ENCODE peak calls at places on chromosome 20, in ten cellular contexts. Q, R, G, F, X, L, Y, Z, U and W are unnamed samples. For H3K27me3, the result is how much of the 10 kb centered on the place peaks cover.

GRCh38 chr20:54763366-54763765 is 288.0 kb downstream of the DOK5 start:
- DNase-seq in R (no peak), L (no peak), U (no peak), G (no peak), F (no peak), Z (no peak), X (no peak), Q (no peak), Y (no peak), W (no peak)

GRCh38 chr20:24752612-24753011 is 196.5 kb upstream of the CST7 start:
- DNase-seq in Z (no peak), G (no peak), X (peak), U (no peak), F (no peak), Q (no peak), Y (no peak), R (no peak), L (no peak), W (no peak)

GRCh38 chr20:5480824-5481600 is 164.3 kb upstream of the PROKR2 start:
- DNase-seq in L (no peak), Q (no peak), Y (no peak), F (peak), Z (peak), U (no peak), G (no peak), X (no peak), R (no peak), W (no peak)

GRCh38 chr20:9374480-9374879 is 139.9 kb upstream of the LAMP5 start:
- DNase-seq in L (no peak), X (no peak), Y (no peak), U (no peak), F (no peak), Z (no peak), R (no peak), Q (no peak), G (no peak), W (peak)

GRCh38 chr20:45328451-45328850 is 19.8 kb downstream of the SDC4 start:
- DNase-seq in U (no peak), R (no peak), Z (no peak), Y (no peak), L (no peak), G (no peak), F (no peak), Q (no peak), X (no peak), W (no peak)

GRCh38 chr20:25296094-25297093 is 48.5 kb downstream of the PYGB start:
- DNase-seq in G (no peak), Q (no peak), R (no peak), Y (no peak), X (peak), F (peak), Z (peak), L (no peak), U (no peak), W (no peak)

GRCh38 chr20:51503376-51503775 is 39.1 kb downstream of the NFATC2 start:
- DNase-seq in U (no peak), G (no peak), Y (no peak), L (no peak), X (no peak), F (no peak), Z (no peak), R (no peak), Q (no peak), W (no peak)

GRCh38 chr20:35302421-35303335 is 10.5 kb upstream of the FAM83C start:
- DNase-seq in R (no peak), G (no peak), X (no peak), Q (no peak), L (no peak), U (no peak), Z (no peak), Y (no peak), F (no peak), W (peak)

GRCh38 chr20:12592756-12593155 is 416.0 kb upstream of the SPTLC3 start:
- DNase-seq in U (no peak), R (no peak), Y (no peak), G (no peak), Z (no peak), X (no peak), L (no peak), Q (no peak), F (no peak), W (no peak)

GRCh38 chr20:40749985-40750506 is 61.0 kb upstream of the MAFB start:
- DNase-seq in G (no peak), Z (no peak), F (no peak), L (no peak), Q (no peak), X (no peak), Y (no peak), R (no peak), U (no peak), W (no peak)

GRCh38 chr20:44765647-44766367 is 20.1 kb downstream of the KCNK15 start:
- DNase-seq in L (no peak), U (no peak), Z (no peak), Q (no peak), Y (no peak), G (no peak), X (peak), R (no peak), F (no peak), W (no peak)

GRCh38 chr20:14495066-14495465 is 157.7 kb upstream of the FLRT3 start:
- DNase-seq in G (no peak), X (no peak), R (no peak), Q (no peak), Z (no peak), U (no peak), L (no peak), Y (no peak), F (no peak), W (no peak)

GRCh38 chr20:61849376-61849775 is 216.3 kb downstream of the TAF4 start:
- DNase-seq in G (no peak), Z (peak), Q (no peak), Y (no peak), R (no peak), X (peak), F (no peak), U (no peak), L (no peak), W (no peak)

GRCh38 chr20:22101606-22102005 is 396.1 kb downstream of the PAX1 start:
- DNase-seq in R (no peak), F (no peak), L (no peak), X (no peak), G (no peak), Z (no peak), Y (no peak), U (no peak), Q (no peak), W (no peak)

GRCh38 chr20:15342987-15343639 is 1005.7 kb upstream of the FLRT3 start:
- DNase-seq in Q (no peak), U (no peak), Z (no peak), X (no peak), L (no peak), G (no peak), Y (no peak), F (no peak), R (no peak), W (no peak)

GRCh38 chr20:663315-664090 is 10.5 kb upstream of the SRXN1 start:
- DNase-seq in L (no peak), U (no peak), G (no peak), X (peak), R (no peak), Q (no peak), Y (no peak), F (no peak), Z (no peak), W (no peak)

GRCh38 chr20:52105573-52106422 is 85.8 kb downstream of the ZFP64 start:
- DNase-seq in Z (no peak), G (no peak), Y (no peak), L (no peak), U (no peak), X (no peak), F (no peak), Q (no peak), R (no peak), W (peak)

GRCh38 chr20:37880726-37881591 is 22.0 kb upstream of the VSTM2L start:
- DNase-seq in G (no peak), L (no peak), Z (peak), Q (peak), X (peak), U (no peak), R (peak), F (peak), Y (no peak), W (no peak)

DNA sequence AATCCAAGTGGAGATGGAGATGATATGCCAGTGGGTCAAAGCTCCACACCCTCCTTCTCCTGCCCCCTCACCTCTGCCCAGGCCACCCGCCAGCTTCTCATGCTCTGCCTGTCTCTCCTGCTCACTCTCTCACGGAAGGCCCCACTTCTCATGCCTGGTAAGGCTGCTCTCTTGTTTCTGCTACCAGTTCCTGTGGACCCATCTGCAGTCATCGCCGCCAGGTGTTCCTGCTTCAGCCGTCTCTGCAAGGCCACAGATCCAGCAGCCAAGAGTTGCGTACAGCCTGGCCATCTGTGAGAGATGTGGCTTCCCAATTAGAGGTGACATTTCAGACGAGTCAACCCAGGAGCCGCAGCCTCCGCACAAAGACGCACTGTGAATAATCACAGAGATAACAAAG is 40.8 kb upstream of the NXT1 start:
- DNase-seq in G (no peak), L (no peak), Z (no peak), U (no peak), X (no peak), F (no peak), Q (no peak), R (no peak), Y (no peak), W (no peak)
- H3K27me3 ChIP-seq in G (under half), L (under half), Z (under half), U (under half), X (under half), F (under half), Q (under half), R (under half), Y (under half), W (under half)

DNA sequence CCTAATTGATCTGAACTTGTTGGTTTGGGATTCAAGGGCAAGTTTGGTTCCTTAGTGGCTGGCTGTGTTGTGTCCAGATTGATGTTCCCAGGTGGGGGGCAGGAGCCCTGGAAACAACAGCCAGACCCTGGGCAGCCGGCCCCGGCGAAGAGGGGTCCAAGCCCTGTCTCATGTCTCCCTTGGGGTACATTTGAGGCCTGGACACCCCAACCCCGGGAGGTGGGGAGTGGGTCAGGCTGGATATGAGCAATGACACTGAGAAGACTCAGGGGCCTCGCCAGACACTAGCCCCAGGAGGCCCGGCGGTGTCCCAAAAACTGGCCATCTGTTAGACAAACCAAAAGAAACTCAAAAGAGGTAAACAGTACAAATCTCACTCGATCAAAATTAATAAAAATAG is 79.6 kb downstream of the YTHDF1 start:
- DNase-seq in R (no peak), L (no peak), Q (no peak), U (no peak), G (peak), F (no peak), Z (no peak), X (peak), Y (no peak), W (no peak)
- H3K27me3 ChIP-seq in R (under half), L (under half), Q (under half), U (under half), G (under half), F (under half), Z (under half), X (under half), Y (under half), W (under half)

GRCh38 chr20:18973499-18974173 is 160.1 kb downstream of the SCP2D1 start:
- DNase-seq in Z (no peak), U (no peak), X (no peak), Q (peak), G (peak), F (no peak), L (no peak), R (peak), Y (peak), W (no peak)
- H3K27me3 ChIP-seq in Z (under half), U (under half), X (under half), Q (under half), G (under half), F (under half), L (under half), R (under half), Y (under half), W (under half)

GRCh38 chr20:57200882-57201723 is 65.3 kb downstream of the BMP7 start:
- DNase-seq in Y (no peak), Q (no peak), R (no peak), G (no peak), X (no peak), Z (no peak), U (no peak), F (peak), L (no peak), W (no peak)
- H3K27me3 ChIP-seq in Y (under half), Q (under half), R (under half), G (under half), X (under half), Z (under half), U (under half), F (under half), L (under half), W (under half)